ENCODE peak calls at places on chromosomes 3 and 15, in four cellular contexts. One of them, this sample, is unnamed.

GRCh38 chr3:29430558-29430971 is 149.7 kb downstream of the RBMS3 start:
- DNase-seq in OCI-LY7: no peak
- DNase-seq in GM23338: peak; percentile 44
- DNase-seq in MM.1S: no peak
- DNase-seq in this sample: no peak

GRCh38 chr3:61605589-61606175 is 44.3 kb downstream of the PTPRG start:
- DNase-seq in MM.1S: no peak
- DNase-seq in GM23338: no peak
- DNase-seq in OCI-LY7: no peak
- DNase-seq in this sample: no peak

GRCh38 chr3:139533781-139534443 is 5.6 kb downstream of the RBP1 start:
- DNase-seq in OCI-LY7: no peak
- DNase-seq in MM.1S: no peak
- DNase-seq in GM23338: no peak
- DNase-seq in this sample: peak; percentile 30

GRCh38 chr3:140467104-140467577 is 210.7 kb upstream of the TRIM42 start:
- DNase-seq in OCI-LY7: no peak
- DNase-seq in GM23338: no peak
- DNase-seq in MM.1S: no peak
- DNase-seq in this sample: peak; percentile 64

GRCh38 chr15:80455668-80456442 is 51.7 kb downstream of the ARNT2 start:
- DNase-seq in GM23338: peak; percentile 82
- DNase-seq in OCI-LY7: peak; percentile 61
- DNase-seq in MM.1S: peak; percentile 75
- DNase-seq in this sample: peak; percentile 83

GRCh38 chr15:27844018-27844666 is 255.0 kb downstream of the OCA2 start:
- DNase-seq in GM23338: no peak
- DNase-seq in MM.1S: no peak
- DNase-seq in OCI-LY7: no peak
- DNase-seq in this sample: no peak

GRCh38 chr15:58407366-58407765 is 24.4 kb upstream of the LIPC start:
- DNase-seq in MM.1S: peak; percentile 54
- DNase-seq in OCI-LY7: no peak
- DNase-seq in GM23338: no peak
- DNase-seq in this sample: no peak

GRCh38 chr3:110138966-110139555 is 801.7 kb upstream of the DPPA4 start:
- DNase-seq in OCI-LY7: no peak
- DNase-seq in MM.1S: no peak
- DNase-seq in GM23338: no peak
- DNase-seq in this sample: no peak

GRCh38 chr15:90571063-90571541 is 41.4 kb downstream of the CRTC3 start:
- DNase-seq in GM23338: no peak
- DNase-seq in MM.1S: no peak
- DNase-seq in OCI-LY7: peak; percentile 26
- DNase-seq in this sample: no peak

GRCh38 chr3:65810277-65810676 is 228.4 kb downstream of the MAGI1 start:
- DNase-seq in MM.1S: no peak
- DNase-seq in GM23338: no peak
- DNase-seq in OCI-LY7: no peak
- DNase-seq in this sample: no peak

GRCh38 chr3:24485511-24485910 is 9.1 kb downstream of the THRB start:
- DNase-seq in OCI-LY7: no peak
- DNase-seq in GM23338: no peak
- DNase-seq in MM.1S: no peak
- DNase-seq in this sample: no peak

GRCh38 chr3:195872097-195872496 is 36.3 kb downstream of the TNK2 start:
- DNase-seq in GM23338: no peak
- DNase-seq in OCI-LY7: no peak
- DNase-seq in MM.1S: no peak
- DNase-seq in this sample: no peak

GRCh38 chr3:194051554-194052175 is 84.3 kb upstream of the HES1 start:
- DNase-seq in MM.1S: no peak
- DNase-seq in OCI-LY7: no peak
- DNase-seq in GM23338: no peak
- DNase-seq in this sample: no peak

GRCh38 chr15:79641841-79642240 is 209.7 kb downstream of the MINAR1 start:
- DNase-seq in OCI-LY7: no peak
- DNase-seq in MM.1S: no peak
- DNase-seq in GM23338: no peak
- DNase-seq in this sample: no peak

GRCh38 chr3:99562138-99562537 is 76.3 kb upstream of the COL8A1 start:
- DNase-seq in OCI-LY7: no peak
- DNase-seq in GM23338: peak; percentile 60
- DNase-seq in MM.1S: no peak
- DNase-seq in this sample: peak; percentile 21

GRCh38 chr3:43865376-43865775 is 174.6 kb downstream of the ABHD5 start:
- DNase-seq in MM.1S: no peak
- DNase-seq in GM23338: no peak
- DNase-seq in OCI-LY7: no peak
- DNase-seq in this sample: no peak

GRCh38 chr3:146421814-146422748 is 47.3 kb downstream of the PLSCR2 start:
- DNase-seq in MM.1S: no peak
- DNase-seq in GM23338: no peak
- DNase-seq in OCI-LY7: no peak
- DNase-seq in this sample: no peak

GRCh38 chr3:151124476-151124875 is 39.0 kb downstream of the MED12L start:
- DNase-seq in MM.1S: no peak
- DNase-seq in OCI-LY7: no peak
- DNase-seq in GM23338: no peak
- DNase-seq in this sample: no peak

GRCh38 chr15:95948371-95948770 is 382.1 kb upstream of the NR2F2 start:
- DNase-seq in GM23338: no peak
- DNase-seq in MM.1S: no peak
- DNase-seq in OCI-LY7: no peak
- DNase-seq in this sample: no peak

GRCh38 chr3:51340311-51340829 is 44.7 kb upstream of the MANF start:
- DNase-seq in OCI-LY7: no peak
- DNase-seq in GM23338: peak; percentile 33
- DNase-seq in MM.1S: no peak
- DNase-seq in this sample: peak; percentile 75

GRCh38 chr3:118057086-118057485 is 977.6 kb downstream of the IGSF11 start:
- DNase-seq in MM.1S: no peak
- DNase-seq in OCI-LY7: no peak
- DNase-seq in GM23338: no peak
- DNase-seq in this sample: no peak

GRCh38 chr3:31755911-31756658 is 223.4 kb downstream of the STT3B start:
- DNase-seq in MM.1S: no peak
- DNase-seq in GM23338: no peak
- DNase-seq in OCI-LY7: peak; percentile 18
- DNase-seq in this sample: no peak

GRCh38 chr3:24145981-24146822 is 201.1 kb downstream of the NR1D2 start:
- DNase-seq in MM.1S: no peak
- DNase-seq in OCI-LY7: no peak
- DNase-seq in GM23338: peak; percentile 32
- DNase-seq in this sample: peak; percentile 41

GRCh38 chr3:165549665-165550064 is 287.6 kb downstream of the BCHE start:
- DNase-seq in GM23338: peak; percentile 8
- DNase-seq in MM.1S: peak; percentile 90
- DNase-seq in OCI-LY7: no peak
- DNase-seq in this sample: no peak

GRCh38 chr15:65085990-65086679 is 9.6 kb downstream of the KBTBD13 start:
- DNase-seq in OCI-LY7: peak; percentile 20
- DNase-seq in GM23338: peak; percentile 84
- DNase-seq in MM.1S: peak; percentile 10
- DNase-seq in this sample: peak; percentile 8

GRCh38 chr3:150635526-150635925 is 32.4 kb downstream of the SELENOT start:
- DNase-seq in MM.1S: peak; percentile 54
- DNase-seq in GM23338: peak; percentile 36
- DNase-seq in OCI-LY7: peak; percentile 38
- DNase-seq in this sample: no peak

GRCh38 chr15:50786871-50787270 is 21.4 kb upstream of the SPPL2A start:
- DNase-seq in GM23338: no peak
- DNase-seq in MM.1S: no peak
- DNase-seq in OCI-LY7: no peak
- DNase-seq in this sample: no peak

GRCh38 chr3:150763841-150764483 is 993 bp upstream of the SIAH2 start:
- DNase-seq in OCI-LY7: peak; percentile 67
- DNase-seq in MM.1S: peak; percentile 73
- DNase-seq in GM23338: peak; percentile 61
- DNase-seq in this sample: peak; percentile 85

GRCh38 chr3:42161050-42161935 is 70.1 kb downstream of the TRAK1 start:
- DNase-seq in GM23338: peak; percentile 28
- DNase-seq in MM.1S: no peak
- DNase-seq in OCI-LY7: no peak
- DNase-seq in this sample: no peak

GRCh38 chr15:96435841-96436240 is 105.3 kb downstream of the NR2F2 start:
- DNase-seq in MM.1S: no peak
- DNase-seq in OCI-LY7: no peak
- DNase-seq in GM23338: no peak
- DNase-seq in this sample: no peak

GRCh38 chr3:71680588-71680987 is 44.6 kb downstream of the EIF4E3 start:
- DNase-seq in MM.1S: no peak
- DNase-seq in OCI-LY7: no peak
- DNase-seq in GM23338: no peak
- DNase-seq in this sample: peak; percentile 42

DNA sequence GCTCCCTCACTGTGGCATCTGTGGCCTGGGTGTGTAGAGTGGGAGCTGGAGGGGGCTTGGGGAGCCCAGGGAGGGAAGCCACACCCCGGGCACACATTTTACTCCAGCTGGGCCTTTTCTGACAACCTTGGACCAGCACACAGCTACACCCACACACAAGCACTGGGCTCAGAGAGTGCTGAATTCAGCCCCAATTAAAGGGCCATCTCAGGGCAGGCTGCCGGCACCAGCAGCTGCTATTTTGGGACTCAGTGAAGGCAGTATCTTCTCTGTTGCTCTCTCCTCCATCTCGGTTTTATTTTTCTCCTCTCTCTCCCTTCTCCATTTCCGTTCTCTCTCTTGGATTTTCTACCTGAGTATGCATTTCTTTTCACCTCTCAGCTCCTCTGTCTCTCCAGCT is 19.1 kb upstream of the TBC1D21 start:
- DNase-seq in MM.1S: no peak
- DNase-seq in OCI-LY7: no peak
- DNase-seq in GM23338: no peak
- DNase-seq in this sample: no peak
- H3K4me2 ChIP-seq in MM.1S: no peak overlapping the region
- H3K4me2 ChIP-seq in OCI-LY7: no peak overlapping the region
- H3K4me2 ChIP-seq in GM23338: no peak overlapping the region
- H3K4me2 ChIP-seq in this sample: no peak overlapping the region

GRCh38 chr3:179716226-179716625 is 63.4 kb downstream of the USP13 start:
- DNase-seq in GM23338: no peak
- DNase-seq in OCI-LY7: no peak
- DNase-seq in MM.1S: no peak
- DNase-seq in this sample: no peak

GRCh38 chr3:179716811-179717210 is 64.0 kb downstream of the USP13 start:
- DNase-seq in GM23338: no peak
- DNase-seq in OCI-LY7: no peak
- DNase-seq in MM.1S: no peak
- DNase-seq in this sample: no peak

GRCh38 chr3:179717219-179717618 is 64.4 kb downstream of the USP13 start:
- DNase-seq in MM.1S: no peak
- DNase-seq in GM23338: no peak
- DNase-seq in OCI-LY7: no peak
- DNase-seq in this sample: no peak

GRCh38 chr3:179715582-179715981 is 62.7 kb downstream of the USP13 start:
- DNase-seq in GM23338: no peak
- DNase-seq in OCI-LY7: no peak
- DNase-seq in MM.1S: no peak
- DNase-seq in this sample: no peak

GRCh38 chr3:179713643-179714090 is 60.8 kb downstream of the USP13 start:
- DNase-seq in OCI-LY7: no peak
- DNase-seq in MM.1S: no peak
- DNase-seq in GM23338: peak; percentile 33
- DNase-seq in this sample: no peak
- TF ChIP-seq EZH2phosphoT487 in OCI-LY7: no peak
- TF ChIP-seq EZH2phosphoT487 in MM.1S: no peak
- TF ChIP-seq EZH2phosphoT487 in GM23338: no peak
- TF ChIP-seq EZH2phosphoT487 in this sample: no peak

DNA sequence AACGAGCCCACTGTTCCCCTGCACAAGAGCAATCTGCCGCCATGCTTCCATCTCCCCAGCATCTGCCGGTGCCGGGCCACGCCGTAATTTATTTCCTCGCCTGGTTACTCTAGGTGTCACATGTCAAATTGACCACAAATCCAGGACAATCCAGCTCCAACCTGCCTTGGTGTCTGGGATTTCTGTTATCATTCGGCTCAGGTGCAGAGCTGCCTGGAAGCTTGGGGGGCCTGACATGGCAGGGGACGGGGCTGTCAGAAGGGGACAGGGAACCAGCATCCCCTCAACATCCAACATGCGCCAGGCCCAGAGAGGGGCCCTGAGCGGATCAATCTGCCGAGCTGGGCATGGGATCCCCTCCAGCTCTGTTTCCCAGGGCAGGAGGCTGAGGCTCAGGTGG is 47.9 kb downstream of the HMCES start:
- DNase-seq in GM23338: no peak
- DNase-seq in OCI-LY7: no peak
- DNase-seq in MM.1S: no peak
- DNase-seq in this sample: no peak
- H3K4me2 ChIP-seq in GM23338: no peak overlapping the region
- H3K4me2 ChIP-seq in OCI-LY7: no peak overlapping the region
- H3K4me2 ChIP-seq in MM.1S: no peak overlapping the region
- H3K4me2 ChIP-seq in this sample: no peak overlapping the region

GRCh38 chr3:94990952-94991705 is 928.3 kb downstream of the NSUN3 start:
- DNase-seq in OCI-LY7: no peak
- DNase-seq in GM23338: no peak
- DNase-seq in MM.1S: no peak
- DNase-seq in this sample: no peak
- TF ChIP-seq EZH2phosphoT487 in OCI-LY7: no peak
- TF ChIP-seq EZH2phosphoT487 in GM23338: no peak
- TF ChIP-seq EZH2phosphoT487 in MM.1S: no peak
- TF ChIP-seq EZH2phosphoT487 in this sample: no peak

GRCh38 chr15:69158201-69158842 is 2.1 kb upstream of the GLCE start:
- DNase-seq in MM.1S: no peak
- DNase-seq in OCI-LY7: no peak
- DNase-seq in GM23338: no peak
- DNase-seq in this sample: no peak

GRCh38 chr15:69154026-69154425 is 6.4 kb upstream of the GLCE start:
- DNase-seq in OCI-LY7: no peak
- DNase-seq in GM23338: no peak
- DNase-seq in MM.1S: no peak
- DNase-seq in this sample: no peak

GRCh38 chr15:69153067-69153466 is 7.4 kb upstream of the GLCE start:
- DNase-seq in GM23338: no peak
- DNase-seq in OCI-LY7: no peak
- DNase-seq in MM.1S: no peak
- DNase-seq in this sample: no peak

GRCh38 chr15:69156726-69157381 is 3.6 kb upstream of the GLCE start:
- DNase-seq in GM23338: no peak
- DNase-seq in OCI-LY7: no peak
- DNase-seq in MM.1S: no peak
- DNase-seq in this sample: no peak

GRCh38 chr15:69154684-69155083 is 5.8 kb upstream of the GLCE start:
- DNase-seq in OCI-LY7: no peak
- DNase-seq in MM.1S: no peak
- DNase-seq in GM23338: no peak
- DNase-seq in this sample: no peak
- H3K4me2 ChIP-seq in OCI-LY7: no peak overlapping the region
- H3K4me2 ChIP-seq in MM.1S: no peak overlapping the region
- H3K4me2 ChIP-seq in GM23338: no peak overlapping the region
- H3K4me2 ChIP-seq in this sample: no peak overlapping the region